ENCODE peak calls at places on chromosome 7, in four cellular contexts. T, Q, I and J are unnamed samples.

GRCh38 chr7:125644113-125644512 is 714.5 kb upstream of the POT1 start:
- DNase-seq in T (no peak), Q (no peak), I (no peak), J (no peak)

GRCh38 chr7:1535695-1536094 is 5.2 kb downstream of the MAFK start:
- DNase-seq in T (no peak), Q (peak), I (no peak), J (no peak)

GRCh38 chr7:69443136-69443535 is 155.1 kb upstream of the AUTS2 start:
- DNase-seq in T (no peak), Q (no peak), I (no peak), J (no peak)

GRCh38 chr7:114405427-114405826 is 9.2 kb upstream of the FOXP2 start:
- DNase-seq in T (no peak), Q (no peak), I (no peak), J (no peak)

GRCh38 chr7:25832456-25832855 is 319.5 kb upstream of the NFE2L3 start:
- DNase-seq in T (no peak), Q (no peak), I (no peak), J (no peak)

GRCh38 chr7:46781901-46782439 is 799.9 kb downstream of the TNS3 start:
- DNase-seq in T (no peak), Q (no peak), I (no peak), J (no peak)

GRCh38 chr7:37916017-37916672 is 472 bp downstream of the SFRP4 start:
- DNase-seq in T (no peak), Q (peak), I (no peak), J (no peak)

GRCh38 chr7:124723012-124723411 is 42.6 kb downstream of the GPR37 start:
- DNase-seq in T (no peak), Q (no peak), I (no peak), J (no peak)

GRCh38 chr7:73423519-73424485 is 9.8 kb upstream of the FZD9 start:
- DNase-seq in T (no peak), Q (peak), I (no peak), J (no peak)

GRCh38 chr7:81769891-81770818 is at the start of gene HGF:
- DNase-seq in T (no peak), Q (peak), I (peak), J (no peak)

GRCh38 chr7:88111136-88111748 is 108.6 kb downstream of the SRI start:
- DNase-seq in T (no peak), Q (no peak), I (no peak), J (no peak)